ENCODE peak calls at places on chromosomes 2 and 18, in five cellular contexts. T is GM20000; K is right lobe of liver; A is T-cell; E is stimulated activated CD8-positive, alpha-beta memory T cell treated with anti-CD3 and anti-CD28 coated beads, Interleukin-4, amount 100 ng/mL, for 48 hours. O is an unnamed sample.

GRCh38 chr2:85907671-85908157 is 18.9 kb upstream of the ST3GAL5 start:
- DNase-seq in A (no peak), T (no peak), E (no peak), K (no peak), O (no peak)

GRCh38 chr2:234848578-234848977 is 103.2 kb upstream of the SH3BP4 start:
- DNase-seq in T (no peak), A (no peak), K (no peak), E (no peak), O (no peak)

GRCh38 chr18:63365909-63366269 is 1.1 kb downstream of the KDSR start:
- DNase-seq in K (no peak), T (peak), A (no peak), E (peak), O (no peak)

GRCh38 chr2:186515376-186515775 is 29.3 kb downstream of the ZC3H15 start:
- DNase-seq in T (no peak), K (no peak), A (no peak), E (no peak), O (no peak)

GRCh38 chr2:216300921-216301320 is 71.4 kb downstream of the MARCHF4 start:
- DNase-seq in K (no peak), T (no peak), E (no peak), A (no peak), O (no peak)

GRCh38 chr18:80246656-80247402 is 485 bp downstream of the PARD6G start:
- DNase-seq in E (no peak), K (no peak), A (no peak), T (peak), O (no peak)

GRCh38 chr2:43161650-43162542 is 64.5 kb downstream of the ZFP36L2 start:
- DNase-seq in E (no peak), A (no peak), T (no peak), K (peak), O (no peak)

GRCh38 chr2:149410701-149411484 is 80.5 kb downstream of the LYPD6 start:
- DNase-seq in A (no peak), E (no peak), T (no peak), K (no peak), O (no peak)

GRCh38 chr2:157628532-157629415 is at the start of gene ACVR1C:
- DNase-seq in K (peak), T (peak), A (peak), E (peak), O (peak)

GRCh38 chr2:182447843-182448242 is 21.0 kb upstream of the PDE1A start:
- DNase-seq in E (no peak), T (no peak), K (no peak), A (no peak), O (no peak)

GRCh38 chr18:78126106-78126505 is 853.5 kb upstream of the SALL3 start:
- DNase-seq in K (no peak), E (no peak), T (no peak), A (no peak), O (no peak)

O was measured in effector CD4-positive, alpha-beta T cell.